ENCODE peak calls at places on chromosomes 4 and X, in nine cellular contexts. One of them, this sample, is unnamed. For H3K4me1, the result is how much of the 10 kb centered on the place peaks cover.

GRCh38 chr4:148444296-148445070 is 2.3 kb upstream of the NR3C2 start:
- DNase-seq in spleen: peak
- DNase-seq in adrenal gland: peak
- DNase-seq in breast epithelium: peak
- DNase-seq in transverse colon: peak
- DNase-seq in heart left ventricle: peak
- DNase-seq in IMR-90: no peak
- DNase-seq in A549: no peak
- DNase-seq in K562: peak
- DNase-seq in this sample: peak

GRCh38 chr4:71004281-71004851 is 10.9 kb downstream of the DCK start:
- DNase-seq in A549: no peak
- DNase-seq in adrenal gland: no peak
- DNase-seq in IMR-90: no peak
- DNase-seq in spleen: peak
- DNase-seq in K562: no peak
- DNase-seq in transverse colon: peak
- DNase-seq in heart left ventricle: no peak
- DNase-seq in breast epithelium: no peak
- DNase-seq in this sample: no peak

GRCh38 chr4:165894159-165894558 is 21.1 kb downstream of the TLL1 start:
- DNase-seq in K562: no peak
- DNase-seq in breast epithelium: no peak
- DNase-seq in transverse colon: no peak
- DNase-seq in IMR-90: no peak
- DNase-seq in heart left ventricle: no peak
- DNase-seq in A549: no peak
- DNase-seq in spleen: no peak
- DNase-seq in adrenal gland: no peak
- DNase-seq in this sample: no peak

GRCh38 chr4:116015062-116015461 is 901.6 kb upstream of the NDST4 start:
- DNase-seq in IMR-90: no peak
- DNase-seq in A549: peak
- DNase-seq in breast epithelium: no peak
- DNase-seq in spleen: no peak
- DNase-seq in adrenal gland: no peak
- DNase-seq in transverse colon: no peak
- DNase-seq in heart left ventricle: no peak
- DNase-seq in K562: no peak
- DNase-seq in this sample: no peak

GRCh38 chrX:9561199-9561598 is 96.3 kb downstream of the TBL1X start:
- DNase-seq in spleen: no peak
- DNase-seq in IMR-90: no peak
- DNase-seq in K562: no peak
- DNase-seq in breast epithelium: no peak
- DNase-seq in transverse colon: no peak
- DNase-seq in A549: no peak
- DNase-seq in adrenal gland: no peak
- DNase-seq in heart left ventricle: no peak
- DNase-seq in this sample: no peak

GRCh38 chr4:38791005-38791404 is 8.2 kb upstream of the TLR10 start:
- DNase-seq in breast epithelium: no peak
- DNase-seq in IMR-90: no peak
- DNase-seq in heart left ventricle: no peak
- DNase-seq in transverse colon: no peak
- DNase-seq in K562: no peak
- DNase-seq in adrenal gland: no peak
- DNase-seq in A549: no peak
- DNase-seq in spleen: no peak
- DNase-seq in this sample: no peak

GRCh38 chr4:93731448-93731847 is 97.1 kb upstream of the ATOH1 start:
- DNase-seq in spleen: no peak
- DNase-seq in IMR-90: peak
- DNase-seq in adrenal gland: peak
- DNase-seq in heart left ventricle: no peak
- DNase-seq in K562: no peak
- DNase-seq in breast epithelium: peak
- DNase-seq in transverse colon: no peak
- DNase-seq in A549: no peak
- DNase-seq in this sample: no peak

GRCh38 chr4:186932631-186933150 is 209.0 kb upstream of the FAT1 start:
- DNase-seq in spleen: no peak
- DNase-seq in IMR-90: peak
- DNase-seq in heart left ventricle: no peak
- DNase-seq in A549: peak
- DNase-seq in K562: no peak
- DNase-seq in breast epithelium: no peak
- DNase-seq in transverse colon: no peak
- DNase-seq in adrenal gland: no peak
- DNase-seq in this sample: no peak

GRCh38 chr4:145167884-145168283 is 12.5 kb downstream of the OTUD4 start:
- DNase-seq in A549: no peak
- DNase-seq in IMR-90: no peak
- DNase-seq in K562: no peak
- DNase-seq in breast epithelium: no peak
- DNase-seq in heart left ventricle: no peak
- DNase-seq in spleen: no peak
- DNase-seq in adrenal gland: no peak
- DNase-seq in transverse colon: no peak
- DNase-seq in this sample: no peak

GRCh38 chr4:65344278-65344825 is 325.9 kb downstream of the EPHA5 start:
- DNase-seq in IMR-90: no peak
- DNase-seq in breast epithelium: no peak
- DNase-seq in heart left ventricle: no peak
- DNase-seq in spleen: no peak
- DNase-seq in transverse colon: no peak
- DNase-seq in A549: no peak
- DNase-seq in K562: no peak
- DNase-seq in adrenal gland: no peak
- DNase-seq in this sample: no peak

GRCh38 chrX:120570201-120570600 is 9.4 kb upstream of the CUL4B start:
- DNase-seq in transverse colon: no peak
- DNase-seq in IMR-90: no peak
- DNase-seq in A549: no peak
- DNase-seq in heart left ventricle: no peak
- DNase-seq in breast epithelium: no peak
- DNase-seq in spleen: no peak
- DNase-seq in K562: no peak
- DNase-seq in adrenal gland: no peak
- DNase-seq in this sample: no peak

GRCh38 chrX:133923113-133923512 is 62.3 kb downstream of the GPC3 start:
- DNase-seq in heart left ventricle: no peak
- DNase-seq in breast epithelium: no peak
- DNase-seq in K562: no peak
- DNase-seq in spleen: no peak
- DNase-seq in IMR-90: no peak
- DNase-seq in adrenal gland: no peak
- DNase-seq in transverse colon: no peak
- DNase-seq in A549: no peak
- DNase-seq in this sample: no peak

GRCh38 chr4:113955411-113955810 is 24.0 kb downstream of the ARSJ start:
- DNase-seq in A549: no peak
- DNase-seq in IMR-90: no peak
- DNase-seq in heart left ventricle: no peak
- DNase-seq in adrenal gland: no peak
- DNase-seq in breast epithelium: no peak
- DNase-seq in spleen: no peak
- DNase-seq in transverse colon: no peak
- DNase-seq in K562: no peak
- DNase-seq in this sample: no peak

GRCh38 chr4:113958766-113959540 is 20.5 kb downstream of the ARSJ start:
- DNase-seq in heart left ventricle: no peak
- DNase-seq in transverse colon: no peak
- DNase-seq in K562: no peak
- DNase-seq in IMR-90: peak
- DNase-seq in breast epithelium: no peak
- DNase-seq in adrenal gland: no peak
- DNase-seq in spleen: no peak
- DNase-seq in A549: peak
- DNase-seq in this sample: no peak

GRCh38 chr4:113955948-113956347 is 23.5 kb downstream of the ARSJ start:
- DNase-seq in breast epithelium: no peak
- DNase-seq in heart left ventricle: no peak
- DNase-seq in K562: no peak
- DNase-seq in IMR-90: no peak
- DNase-seq in A549: no peak
- DNase-seq in transverse colon: no peak
- DNase-seq in adrenal gland: no peak
- DNase-seq in spleen: no peak
- DNase-seq in this sample: no peak

GRCh38 chr4:113960684-113961321 is 18.6 kb downstream of the ARSJ start:
- DNase-seq in K562: no peak
- DNase-seq in transverse colon: no peak
- DNase-seq in adrenal gland: no peak
- DNase-seq in breast epithelium: no peak
- DNase-seq in spleen: no peak
- DNase-seq in A549: no peak
- DNase-seq in IMR-90: no peak
- DNase-seq in heart left ventricle: no peak
- DNase-seq in this sample: no peak

DNA sequence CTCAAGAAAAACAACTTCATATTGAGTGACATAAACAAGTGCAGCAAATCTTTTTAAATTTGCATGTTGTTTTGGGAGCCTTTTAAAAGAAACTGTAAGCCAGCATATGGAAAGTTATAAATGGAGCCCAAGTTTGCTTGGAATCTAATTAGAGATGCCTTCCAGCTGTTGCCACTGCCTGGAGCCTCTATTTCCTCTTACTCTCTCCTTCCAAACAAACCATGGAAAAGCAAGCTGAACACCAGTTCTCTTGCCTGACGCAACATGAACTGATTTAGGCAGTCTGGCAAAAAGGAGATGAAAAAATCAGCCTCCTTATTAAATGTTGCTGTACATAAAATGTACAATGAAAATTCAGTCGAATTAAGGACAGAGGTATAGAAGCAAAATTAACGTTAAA is 21.5 kb downstream of the ARSJ start:
- DNase-seq in heart left ventricle: no peak
- DNase-seq in breast epithelium: no peak
- DNase-seq in spleen: no peak
- DNase-seq in K562: no peak
- DNase-seq in IMR-90: peak
- DNase-seq in adrenal gland: no peak
- DNase-seq in A549: no peak
- DNase-seq in transverse colon: no peak
- DNase-seq in this sample: no peak
- H3K4me1 ChIP-seq in heart left ventricle: under half
- H3K4me1 ChIP-seq in breast epithelium: under half
- H3K4me1 ChIP-seq in spleen: under half
- H3K4me1 ChIP-seq in K562: under half
- H3K4me1 ChIP-seq in IMR-90: under half
- H3K4me1 ChIP-seq in adrenal gland: under half
- H3K4me1 ChIP-seq in A549: under half
- H3K4me1 ChIP-seq in transverse colon: half or more
- H3K4me1 ChIP-seq in this sample: half or more

GRCh38 chr4:6427439-6428090 is 44.8 kb downstream of the PPP2R2C start:
- DNase-seq in adrenal gland: no peak
- DNase-seq in heart left ventricle: no peak
- DNase-seq in spleen: no peak
- DNase-seq in breast epithelium: no peak
- DNase-seq in IMR-90: no peak
- DNase-seq in transverse colon: no peak
- DNase-seq in A549: no peak
- DNase-seq in K562: no peak
- DNase-seq in this sample: no peak
- TF ChIP-seq CTCF in adrenal gland: no peak
- TF ChIP-seq CTCF in heart left ventricle: no peak
- TF ChIP-seq CTCF in spleen: no peak
- TF ChIP-seq CTCF in breast epithelium: no peak
- TF ChIP-seq CTCF in IMR-90: no peak
- TF ChIP-seq CTCF in transverse colon: no peak
- TF ChIP-seq CTCF in A549: no peak
- TF ChIP-seq CTCF in K562: peak
- TF ChIP-seq CTCF in this sample: no peak

GRCh38 chrX:49163555-49164419 is 1.2 kb downstream of the MAGIX start:
- DNase-seq in transverse colon: peak
- DNase-seq in spleen: peak
- DNase-seq in A549: peak
- DNase-seq in IMR-90: peak
- DNase-seq in K562: peak
- DNase-seq in adrenal gland: peak
- DNase-seq in breast epithelium: peak
- DNase-seq in heart left ventricle: peak
- DNase-seq in this sample: peak
- TF ChIP-seq POLR2A in transverse colon: no peak
- TF ChIP-seq POLR2A in spleen: no peak
- TF ChIP-seq POLR2A in A549: peak
- TF ChIP-seq POLR2A in IMR-90: no peak
- TF ChIP-seq POLR2A in K562: peak
- TF ChIP-seq POLR2A in adrenal gland: peak
- TF ChIP-seq POLR2A in breast epithelium: no peak
- TF ChIP-seq POLR2A in heart left ventricle: peak
- TF ChIP-seq POLR2A in this sample: no peak

GRCh38 chr4:40307627-40308497 is 27.3 kb upstream of the CHRNA9 start:
- DNase-seq in IMR-90: no peak
- DNase-seq in heart left ventricle: no peak
- DNase-seq in K562: peak
- DNase-seq in adrenal gland: peak
- DNase-seq in spleen: peak
- DNase-seq in transverse colon: peak
- DNase-seq in A549: no peak
- DNase-seq in breast epithelium: no peak
- DNase-seq in this sample: peak
- H3K4me1 ChIP-seq in IMR-90: under half
- H3K4me1 ChIP-seq in heart left ventricle: under half
- H3K4me1 ChIP-seq in K562: under half
- H3K4me1 ChIP-seq in adrenal gland: under half
- H3K4me1 ChIP-seq in spleen: half or more
- H3K4me1 ChIP-seq in transverse colon: under half
- H3K4me1 ChIP-seq in A549: under half
- H3K4me1 ChIP-seq in breast epithelium: under half
- H3K4me1 ChIP-seq in this sample: under half

DNA sequence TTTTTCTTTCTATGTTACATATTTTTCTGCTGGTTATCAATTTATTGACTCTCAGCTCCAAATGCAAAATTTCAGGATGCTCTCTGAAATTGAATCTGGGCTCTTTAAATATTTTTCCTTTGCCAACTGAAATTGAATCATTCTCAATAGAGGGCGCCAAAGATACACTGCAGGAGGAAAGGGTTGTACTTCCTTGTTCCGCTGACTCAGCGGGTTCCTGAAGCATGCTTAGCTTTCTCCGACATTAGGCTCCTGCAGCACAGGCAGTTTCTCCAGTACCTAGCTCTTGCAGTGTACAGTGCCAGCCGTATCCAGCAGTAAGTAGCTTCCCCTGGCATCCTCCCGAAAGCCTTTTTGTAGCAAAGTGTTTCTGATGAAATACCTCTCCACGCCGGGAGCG is 28.8 kb upstream of the CFAP47 start:
- DNase-seq in heart left ventricle: no peak
- DNase-seq in K562: peak
- DNase-seq in breast epithelium: no peak
- DNase-seq in spleen: no peak
- DNase-seq in IMR-90: peak
- DNase-seq in transverse colon: peak
- DNase-seq in adrenal gland: peak
- DNase-seq in A549: peak
- DNase-seq in this sample: no peak
- TF ChIP-seq CTCF in heart left ventricle: peak
- TF ChIP-seq CTCF in K562: no peak
- TF ChIP-seq CTCF in breast epithelium: no peak
- TF ChIP-seq CTCF in spleen: peak
- TF ChIP-seq CTCF in IMR-90: peak
- TF ChIP-seq CTCF in transverse colon: peak
- TF ChIP-seq CTCF in adrenal gland: peak
- TF ChIP-seq CTCF in A549: peak
- TF ChIP-seq CTCF in this sample: no peak

This sample was measured in sigmoid colon.